ENCODE peak calls at places on chromosomes 13 and 19, in ten cellular contexts. X is stimulated activated CD8-positive, alpha-beta memory T cell treated with anti-CD3 and anti-CD28 coated beads, Interleukin-15, amount 100 ng/mL, for 24 hours; T is fibroblast of mammary gland; F is NCI-H1417; E is hypothalamus; I is activated naive CD4-positive, alpha-beta T cell treated with anti-CD3 and anti-CD28 coated beads, Interleukin-2, amount 50 U/mL, for 72 hours; R is T-helper 17 cell; M is CD8-positive, alpha-beta memory T cell; C is ovary; A is CD4-positive, alpha-beta T cell. G is an unnamed sample.

GRCh38 chr13:77619655-77620054 is 77.8 kb upstream of the SLAIN1 start:
- DNase-seq in T (no peak), X (no peak), M (no peak), A (no peak), F (no peak), C (no peak), E (no peak), I (no peak), R (no peak), G (no peak)

GRCh38 chr19:34960940-34961679 is 2.9 kb downstream of the ZNF792 start:
- DNase-seq in T (no peak), C (no peak), E (no peak), R (no peak), X (no peak), A (no peak), M (no peak), F (no peak), I (no peak), G (no peak)

GRCh38 chr13:73481877-73482445 is 423.2 kb downstream of the KLF5 start:
- DNase-seq in E (no peak), I (no peak), C (no peak), R (no peak), M (no peak), T (no peak), X (no peak), A (no peak), F (peak), G (no peak)

GRCh38 chr19:13561461-13561860 is 55.2 kb upstream of the CACNA1A start:
- DNase-seq in I (no peak), E (no peak), T (no peak), A (no peak), X (no peak), R (no peak), C (no peak), M (no peak), F (no peak), G (no peak)

GRCh38 chr13:67217914-67218313 is 12.2 kb downstream of the PCDH9 start:
- DNase-seq in M (no peak), E (no peak), C (no peak), X (no peak), I (no peak), T (no peak), R (no peak), F (peak), A (no peak), G (no peak)

GRCh38 chr13:26508885-26509284 is 48.6 kb upstream of the WASF3 start:
- DNase-seq in I (no peak), E (no peak), M (no peak), A (no peak), R (no peak), C (peak), X (no peak), F (no peak), T (peak), G (peak)

GRCh38 chr19:4130635-4131438 is 6.9 kb upstream of the MAP2K2 start:
- DNase-seq in I (no peak), F (no peak), X (no peak), E (no peak), R (no peak), A (no peak), T (peak), M (no peak), C (no peak), G (peak)

GRCh38 chr13:37701306-37701705 is 102.7 kb upstream of the POSTN start:
- DNase-seq in E (no peak), A (no peak), M (no peak), C (no peak), R (no peak), T (peak), I (no peak), F (no peak), X (no peak), G (no peak)

GRCh38 chr19:6038634-6039405 is 60.9 kb upstream of the RANBP3 start:
- DNase-seq in R (no peak), C (no peak), T (peak), M (no peak), A (no peak), I (peak), E (no peak), F (no peak), X (no peak), G (no peak)